ENCODE peak calls at places on chromosomes 5 and 9, in ten cellular contexts. D, U, K, T, E, Y, I, R, P and A are unnamed samples.

GRCh38 chr9:134217431-134218210 is 53.3 kb upstream of the RNU6ATAC start:
- DNase-seq in D (no peak), U (peak), K (no peak), T (no peak), E (no peak), Y (peak), I (peak), R (no peak), P (no peak), A (peak)

GRCh38 chr9:76090909-76091308 is 200.4 kb downstream of the PCSK5 start:
- DNase-seq in D (no peak), U (no peak), K (no peak), T (no peak), E (no peak), Y (no peak), I (no peak), R (no peak), P (no peak), A (no peak)

GRCh38 chr9:123239726-123240125 is 28.7 kb downstream of the STRBP start:
- DNase-seq in D (no peak), U (no peak), K (no peak), T (no peak), E (no peak), Y (no peak), I (no peak), R (no peak), P (no peak), A (no peak)

GRCh38 chr9:38335686-38336085 is 56.8 kb upstream of the ALDH1B1 start:
- DNase-seq in D (no peak), U (no peak), K (no peak), T (no peak), E (no peak), Y (no peak), I (no peak), R (no peak), P (no peak), A (no peak)

GRCh38 chr5:86684222-86684621 is 66.5 kb downstream of the COX7C start:
- DNase-seq in D (peak), U (no peak), K (no peak), T (no peak), E (no peak), Y (no peak), I (no peak), R (no peak), P (peak), A (no peak)

GRCh38 chr5:7814816-7815215 is 36.1 kb downstream of the CFAP90 start:
- DNase-seq in D (no peak), U (no peak), K (no peak), T (no peak), E (no peak), Y (no peak), I (no peak), R (no peak), P (no peak), A (no peak)

GRCh38 chr5:109876941-109877669 is 187.4 kb downstream of the MAN2A1 start:
- DNase-seq in D (peak), U (no peak), K (no peak), T (peak), E (no peak), Y (no peak), I (no peak), R (no peak), P (peak), A (peak)

GRCh38 chr5:134463991-134464760 is 52.5 kb upstream of the CDKN2AIPNL start:
- DNase-seq in D (peak), U (no peak), K (no peak), T (no peak), E (peak), Y (no peak), I (peak), R (no peak), P (peak), A (peak)

GRCh38 chr5:93382188-93382587 is 198.8 kb downstream of the NR2F1-AS1 start:
- DNase-seq in D (no peak), U (no peak), K (no peak), T (no peak), E (no peak), Y (no peak), I (no peak), R (no peak), P (no peak), A (no peak)

GRCh38 chr9:135615666-135616620 is 23.4 kb downstream of the GLT6D1 start:
- DNase-seq in D (no peak), U (peak), K (peak), T (no peak), E (no peak), Y (no peak), I (peak), R (no peak), P (no peak), A (no peak)

GRCh38 chr9:122252796-122253195 is 11.8 kb downstream of the RBM18 start:
- DNase-seq in D (no peak), U (no peak), K (no peak), T (no peak), E (no peak), Y (no peak), I (no peak), R (no peak), P (peak), A (no peak)

GRCh38 chr5:135310328-135310989 is 88.6 kb downstream of the MACROH2A1 start:
- DNase-seq in D (peak), U (no peak), K (no peak), T (peak), E (no peak), Y (no peak), I (no peak), R (no peak), P (peak), A (peak)

GRCh38 chr5:134994560-134995156 is 27.0 kb downstream of the CATSPER3 start:
- DNase-seq in D (no peak), U (no peak), K (no peak), T (no peak), E (no peak), Y (no peak), I (no peak), R (no peak), P (no peak), A (no peak)

GRCh38 chr5:107467137-107467932 is 203.4 kb downstream of the EFNA5 start:
- DNase-seq in D (no peak), U (no peak), K (no peak), T (no peak), E (no peak), Y (no peak), I (no peak), R (no peak), P (no peak), A (no peak)

GRCh38 chr9:6219040-6219439 is 3.4 kb downstream of the IL33 start:
- DNase-seq in D (no peak), U (no peak), K (no peak), T (no peak), E (no peak), Y (no peak), I (no peak), R (no peak), P (no peak), A (no peak)

GRCh38 chr5:76978869-76979268 is 26.0 kb downstream of the CRHBP start:
- DNase-seq in D (no peak), U (no peak), K (no peak), T (no peak), E (no peak), Y (no peak), I (no peak), R (no peak), P (no peak), A (no peak)

GRCh38 chr5:140351609-140352334 is 5.4 kb upstream of the HBEGF start:
- DNase-seq in D (peak), U (peak), K (peak), T (peak), E (peak), Y (peak), I (no peak), R (no peak), P (peak), A (peak)

GRCh38 chr5:142152383-142152730 is 43.8 kb downstream of the NDFIP1 start:
- DNase-seq in D (no peak), U (no peak), K (no peak), T (peak), E (no peak), Y (no peak), I (no peak), R (no peak), P (peak), A (no peak)

GRCh38 chr5:149088686-149089085 is 25.8 kb upstream of the SH3TC2 start:
- DNase-seq in D (no peak), U (no peak), K (no peak), T (no peak), E (no peak), Y (no peak), I (no peak), R (no peak), P (no peak), A (no peak)

GRCh38 chr9:126379661-126380365 is 53.2 kb downstream of the MVB12B start:
- DNase-seq in D (peak), U (no peak), K (no peak), T (no peak), E (no peak), Y (no peak), I (no peak), R (no peak), P (no peak), A (no peak)

GRCh38 chr5:15450949-15451348 is 49.0 kb upstream of the FBXL7 start:
- DNase-seq in D (no peak), U (no peak), K (no peak), T (no peak), E (no peak), Y (no peak), I (no peak), R (no peak), P (no peak), A (no peak)

GRCh38 chr5:61460471-61460870 is 128.4 kb downstream of the ZSWIM6 start:
- DNase-seq in D (no peak), U (no peak), K (no peak), T (no peak), E (no peak), Y (no peak), I (no peak), R (no peak), P (no peak), A (no peak)

GRCh38 chr9:15510789-15511575 is at the start of gene PSIP1:
- DNase-seq in D (peak), U (peak), K (peak), T (peak), E (peak), Y (peak), I (peak), R (peak), P (peak), A (peak)

GRCh38 chr9:133171161-133171955 is 7.6 kb upstream of the GBGT1 start:
- DNase-seq in D (no peak), U (no peak), K (peak), T (no peak), E (no peak), Y (no peak), I (peak), R (no peak), P (no peak), A (no peak)

GRCh38 chr9:91416086-91416712 is 7.4 kb downstream of the NFIL3 start:
- DNase-seq in D (peak), U (no peak), K (no peak), T (peak), E (no peak), Y (no peak), I (no peak), R (no peak), P (peak), A (no peak)

GRCh38 chr9:123544007-123544827 is 188.2 kb downstream of the CRB2 start:
- DNase-seq in D (peak), U (peak), K (peak), T (peak), E (no peak), Y (peak), I (no peak), R (no peak), P (peak), A (peak)

GRCh38 chr5:1752881-1753280 is 46.8 kb downstream of the MRPL36 start:
- DNase-seq in D (no peak), U (no peak), K (no peak), T (no peak), E (no peak), Y (no peak), I (peak), R (no peak), P (no peak), A (no peak)

GRCh38 chr9:129481424-129481823 is 139.5 kb downstream of the C9orf50 start:
- DNase-seq in D (no peak), U (no peak), K (no peak), T (no peak), E (no peak), Y (no peak), I (peak), R (no peak), P (no peak), A (no peak)

GRCh38 chr5:172902497-172903472 is 56.4 kb upstream of the RPL26L1 start:
- DNase-seq in D (peak), U (peak), K (no peak), T (peak), E (peak), Y (peak), I (no peak), R (peak), P (peak), A (peak)

GRCh38 chr9:4297795-4298254 is 2.0 kb downstream of the GLIS3 start:
- DNase-seq in D (peak), U (peak), K (peak), T (peak), E (peak), Y (peak), I (peak), R (peak), P (peak), A (peak)

GRCh38 chr9:109072133-109072692 is 47.5 kb downstream of the TMEM245 start:
- DNase-seq in D (no peak), U (no peak), K (no peak), T (no peak), E (no peak), Y (peak), I (no peak), R (no peak), P (no peak), A (no peak)

GRCh38 chr9:37676411-37676830 is 25.7 kb downstream of the FRMPD1 start:
- DNase-seq in D (no peak), U (no peak), K (no peak), T (no peak), E (no peak), Y (no peak), I (no peak), R (no peak), P (no peak), A (no peak)

GRCh38 chr5:127313847-127314473 is 23.4 kb downstream of the MEGF10 start:
- DNase-seq in D (peak), U (peak), K (peak), T (peak), E (peak), Y (peak), I (peak), R (no peak), P (peak), A (peak)

GRCh38 chr5:135444360-135444759 is 2.8 kb downstream of the DCANP1 start:
- DNase-seq in D (no peak), U (no peak), K (no peak), T (no peak), E (no peak), Y (no peak), I (peak), R (no peak), P (no peak), A (no peak)

GRCh38 chr9:123049589-123050222 is 16.2 kb downstream of the GPR21 start:
- DNase-seq in D (peak), U (no peak), K (no peak), T (peak), E (peak), Y (peak), I (no peak), R (no peak), P (peak), A (peak)

GRCh38 chr9:81789751-81790150 is 100.4 kb upstream of the TLE1 start:
- DNase-seq in D (peak), U (no peak), K (no peak), T (no peak), E (no peak), Y (no peak), I (no peak), R (no peak), P (peak), A (peak)

GRCh38 chr9:76313771-76314170 is 80.5 kb downstream of the RFK start:
- DNase-seq in D (no peak), U (no peak), K (no peak), T (no peak), E (no peak), Y (no peak), I (no peak), R (no peak), P (no peak), A (no peak)

GRCh38 chr9:38008168-38009034 is 60.6 kb downstream of the SHB start:
- DNase-seq in D (peak), U (peak), K (peak), T (peak), E (no peak), Y (peak), I (no peak), R (no peak), P (peak), A (peak)

GRCh38 chr9:14428781-14429230 is 114.9 kb upstream of the NFIB start:
- DNase-seq in D (peak), U (peak), K (peak), T (peak), E (peak), Y (peak), I (peak), R (peak), P (peak), A (peak)

GRCh38 chr9:135251996-135252760 is 164.7 kb downstream of the OLFM1 start:
- DNase-seq in D (no peak), U (no peak), K (no peak), T (no peak), E (no peak), Y (no peak), I (no peak), R (no peak), P (no peak), A (no peak)

GRCh38 chr5:53480474-53481353 is at the start of gene FST:
- DNase-seq in D (peak), U (peak), K (peak), T (peak), E (peak), Y (no peak), I (peak), R (no peak), P (peak), A (no peak)
- TF ChIP-seq CTCF in D (no peak), U (no peak), K (no peak), T (no peak), E (no peak), Y (no peak), I (no peak), R (no peak), P (no peak), A (no peak)

GRCh38 chr5:122173484-122174191 is 44.3 kb downstream of the ZNF474 start:
- DNase-seq in D (no peak), U (no peak), K (no peak), T (no peak), E (no peak), Y (no peak), I (no peak), R (no peak), P (no peak), A (no peak)
- TF ChIP-seq CTCF in D (no peak), U (no peak), K (no peak), T (no peak), E (no peak), Y (no peak), I (no peak), R (no peak), P (no peak), A (no peak)

DNA sequence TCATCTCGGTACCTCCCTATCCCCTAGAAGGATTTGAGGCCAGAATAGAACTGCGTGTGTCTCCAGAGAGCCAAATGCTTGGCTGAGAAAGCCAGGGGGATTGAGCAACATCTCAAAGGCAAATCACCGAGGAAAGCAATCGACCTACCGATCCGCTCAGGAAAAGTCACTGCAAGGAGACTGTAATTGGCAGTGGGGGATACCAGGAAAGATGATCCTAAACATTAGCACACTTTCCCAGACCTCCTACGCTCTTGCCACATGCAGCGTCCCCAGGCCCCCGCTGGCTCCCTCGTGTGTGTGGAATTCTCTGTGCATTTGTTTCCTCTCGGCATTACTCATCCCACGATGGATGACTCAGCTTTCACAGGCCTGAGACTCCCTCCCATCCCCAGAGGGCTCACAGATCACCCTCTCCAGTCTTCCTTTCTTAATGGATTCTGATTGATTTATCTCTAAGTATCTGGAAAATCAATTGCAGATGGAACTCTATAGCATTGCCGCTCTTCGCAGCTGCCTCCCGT is 82.2 kb upstream of the ICE1 start:
- DNase-seq in D (peak), U (no peak), K (no peak), T (peak), E (peak), Y (peak), I (peak), R (no peak), P (peak), A (peak)
- TF ChIP-seq CTCF in D (peak), U (no peak), K (no peak), T (peak), E (peak), Y (peak), I (no peak), R (no peak), P (peak), A (peak)

GRCh38 chr9:35658144-35658893 is at the start of gene CCDC107:
- DNase-seq in D (peak), U (peak), K (peak), T (peak), E (peak), Y (peak), I (peak), R (peak), P (peak), A (peak)
- TF ChIP-seq CTCF in D (peak), U (peak), K (peak), T (peak), E (peak), Y (peak), I (no peak), R (peak), P (peak), A (peak)

GRCh38 chr5:67395790-67396418 is 199.3 kb upstream of the CD180 start:
- DNase-seq in D (peak), U (no peak), K (no peak), T (peak), E (no peak), Y (no peak), I (no peak), R (no peak), P (peak), A (no peak)
- TF ChIP-seq CTCF in D (no peak), U (no peak), K (no peak), T (no peak), E (no peak), Y (no peak), I (no peak), R (no peak), P (peak), A (no peak)

DNA sequence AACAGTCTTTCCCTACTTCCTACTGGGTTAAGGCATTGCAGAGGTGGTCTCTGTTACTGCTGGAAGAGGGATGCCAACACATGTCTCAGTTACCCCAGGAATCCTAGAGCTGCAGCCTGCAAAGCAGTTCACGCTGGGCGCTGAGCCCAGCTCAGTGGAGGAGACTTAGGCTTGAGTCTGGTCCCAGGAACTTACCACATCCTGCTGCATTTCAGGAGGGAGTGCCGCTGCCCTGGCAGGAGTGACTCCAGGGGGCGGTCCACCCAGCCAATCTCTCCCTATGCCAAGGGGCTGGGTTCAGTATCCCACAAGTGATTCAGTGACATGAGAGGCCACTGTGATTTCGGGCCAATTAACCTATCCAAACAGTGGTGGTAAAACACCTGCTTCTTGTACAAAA is 7.6 kb downstream of the TTC16 start:
- DNase-seq in D (peak), U (no peak), K (no peak), T (peak), E (no peak), Y (no peak), I (no peak), R (no peak), P (peak), A (peak)
- TF ChIP-seq CTCF in D (no peak), U (no peak), K (no peak), T (peak), E (no peak), Y (no peak), I (no peak), R (no peak), P (no peak), A (no peak)

DNA sequence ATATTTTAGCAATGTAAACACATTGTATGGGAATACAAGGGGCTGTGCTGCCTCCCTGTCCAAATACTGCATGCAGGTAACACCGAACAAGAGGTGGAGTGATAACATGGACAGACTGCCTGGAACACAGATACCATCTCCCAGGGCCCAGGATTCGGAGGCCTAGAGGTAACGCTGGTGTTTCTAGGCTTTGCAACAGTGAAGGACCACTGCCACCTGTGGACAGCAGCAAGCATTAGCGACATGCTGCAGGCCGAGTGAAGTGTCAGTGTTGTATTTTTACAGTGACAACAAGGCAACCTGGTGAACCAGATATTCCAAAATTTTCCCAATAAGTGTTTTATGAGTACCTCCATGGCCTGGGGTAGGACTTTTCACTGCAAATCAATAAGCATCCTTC is 379.2 kb downstream of the DMRT2 start:
- DNase-seq in D (peak), U (no peak), K (no peak), T (no peak), E (no peak), Y (peak), I (no peak), R (no peak), P (peak), A (peak)
- TF ChIP-seq CTCF in D (peak), U (no peak), K (no peak), T (peak), E (no peak), Y (peak), I (no peak), R (no peak), P (peak), A (peak)

GRCh38 chr9:77944556-77945261 is 86.9 kb downstream of the GNAQ start:
- DNase-seq in D (no peak), U (no peak), K (no peak), T (no peak), E (no peak), Y (no peak), I (no peak), R (no peak), P (peak), A (no peak)
- TF ChIP-seq CTCF in D (no peak), U (no peak), K (no peak), T (no peak), E (no peak), Y (no peak), I (no peak), R (no peak), P (peak), A (no peak)